ENCODE peak calls at places on chromosome 17, in seven cellular contexts. One of them, this sample, is unnamed.
A peak's percentile ranks its signal among the peaks of the same experiment; 100 is the strongest.

GRCh38 chr17:2179615-2180295 is 123.8 kb downstream of the SMG6 start:
- DNase-seq in NCI-H1105: peak; percentile 78
- DNase-seq in SJCRH30: peak; percentile 96
- DNase-seq in IMR-90: peak; percentile 98
- DNase-seq in mesothelial cell of epicardium: peak; percentile 47
- DNase-seq in AG09319: peak; percentile 94
- DNase-seq in heart right ventricle: peak; percentile 97
- DNase-seq in this sample: no peak

GRCh38 chr17:1197781-1198490 is 18.2 kb upstream of the ABR start:
- DNase-seq in IMR-90: no peak
- DNase-seq in AG09319: no peak
- DNase-seq in heart right ventricle: peak; percentile 81
- DNase-seq in NCI-H1105: no peak
- DNase-seq in SJCRH30: peak; percentile 31
- DNase-seq in mesothelial cell of epicardium: no peak
- DNase-seq in this sample: no peak

GRCh38 chr17:2566056-2566455 is 27.4 kb upstream of the PAFAH1B1 start:
- DNase-seq in NCI-H1105: no peak
- DNase-seq in SJCRH30: no peak
- DNase-seq in mesothelial cell of epicardium: no peak
- DNase-seq in IMR-90: no peak
- DNase-seq in heart right ventricle: no peak
- DNase-seq in AG09319: no peak
- DNase-seq in this sample: no peak

GRCh38 chr17:79950711-79951110 is 85.0 kb downstream of the TBC1D16 start:
- DNase-seq in AG09319: no peak
- DNase-seq in NCI-H1105: no peak
- DNase-seq in heart right ventricle: no peak
- DNase-seq in SJCRH30: no peak
- DNase-seq in IMR-90: no peak
- DNase-seq in mesothelial cell of epicardium: peak; percentile 14
- DNase-seq in this sample: peak; percentile 67

GRCh38 chr17:16926591-16927451 is 45.1 kb downstream of the TNFRSF13B start:
- DNase-seq in heart right ventricle: no peak
- DNase-seq in NCI-H1105: no peak
- DNase-seq in SJCRH30: peak; percentile 71
- DNase-seq in IMR-90: no peak
- DNase-seq in mesothelial cell of epicardium: no peak
- DNase-seq in AG09319: no peak
- DNase-seq in this sample: no peak

GRCh38 chr17:78723001-78723796 is 58.9 kb downstream of the CYTH1 start:
- DNase-seq in heart right ventricle: peak; percentile 74
- DNase-seq in AG09319: no peak
- DNase-seq in NCI-H1105: no peak
- DNase-seq in IMR-90: peak; percentile 45
- DNase-seq in mesothelial cell of epicardium: peak; percentile 45
- DNase-seq in SJCRH30: no peak
- DNase-seq in this sample: peak; percentile 82

GRCh38 chr17:35312790-35313711 is 60.4 kb downstream of the SLFN11 start:
- DNase-seq in heart right ventricle: peak; percentile 60
- DNase-seq in SJCRH30: peak; percentile 82
- DNase-seq in IMR-90: peak; percentile 73
- DNase-seq in mesothelial cell of epicardium: no peak
- DNase-seq in NCI-H1105: peak; percentile 19
- DNase-seq in AG09319: peak; percentile 51
- DNase-seq in this sample: peak; percentile 51

GRCh38 chr17:81365148-81365600 is 30.1 kb upstream of the BAHCC1 start:
- DNase-seq in NCI-H1105: no peak
- DNase-seq in IMR-90: peak; percentile 84
- DNase-seq in mesothelial cell of epicardium: no peak
- DNase-seq in AG09319: no peak
- DNase-seq in heart right ventricle: peak; percentile 46
- DNase-seq in SJCRH30: no peak
- DNase-seq in this sample: no peak

GRCh38 chr17:16428098-16428882 is 12.9 kb downstream of the TRPV2 start:
- DNase-seq in mesothelial cell of epicardium: peak; percentile 48
- DNase-seq in heart right ventricle: no peak
- DNase-seq in AG09319: no peak
- DNase-seq in NCI-H1105: peak; percentile 23
- DNase-seq in SJCRH30: peak; percentile 96
- DNase-seq in IMR-90: peak; percentile 59
- DNase-seq in this sample: peak; percentile 65